ENCODE peak calls at places on chromosomes 7 and 10, in seven cellular contexts. M, Z, K, O, J, H and B are unnamed samples.

GRCh38 chr7:37987732-37988131 is 67.3 kb downstream of the EPDR1 start:
- DNase-seq in H (no peak), K (no peak), J (no peak), Z (no peak), O (no peak), M (peak; percentile 11), B (no peak)

GRCh38 chr7:42222119-42222518 is 14.9 kb downstream of the GLI3 start:
- DNase-seq in Z (no peak), J (no peak), M (no peak), O (no peak), K (no peak), H (no peak), B (no peak)

GRCh38 chr7:86926732-86927131 is 132.7 kb downstream of the ELAPOR2 start:
- DNase-seq in J (no peak), H (no peak), M (peak; percentile 83), K (no peak), O (peak; percentile 40), Z (no peak), B (no peak)

GRCh38 chr7:140972876-140973829 is 41.6 kb downstream of the MRPS33 start:
- DNase-seq in J (no peak), Z (no peak), K (no peak), M (peak; percentile 2), H (no peak), O (no peak), B (no peak)

GRCh38 chr10:93034426-93034825 is 26.2 kb upstream of the CYP26C1 start:
- DNase-seq in Z (no peak), O (no peak), M (peak; percentile 52), K (no peak), J (no peak), H (no peak), B (no peak)

GRCh38 chr10:29585488-29585976 is 49.2 kb downstream of the SVIL start:
- DNase-seq in K (no peak), Z (no peak), M (peak; percentile 60), O (peak; percentile 21), H (no peak), J (no peak), B (no peak)

GRCh38 chr7:151790826-151791379 is 86.0 kb downstream of the PRKAG2 start:
- DNase-seq in K (no peak), M (no peak), Z (no peak), J (no peak), O (no peak), H (no peak), B (no peak)

GRCh38 chr7:80711521-80711920 is 73.1 kb downstream of the CD36 start:
- DNase-seq in H (no peak), O (no peak), K (no peak), J (no peak), Z (no peak), M (peak; percentile 84), B (no peak)

GRCh38 chr10:59027975-59028640 is 148.3 kb upstream of the PHYHIPL start:
- DNase-seq in J (no peak), Z (no peak), O (no peak), K (no peak), H (no peak), M (peak; percentile 36), B (no peak)

GRCh38 chr7:27767374-27767773 is 27.4 kb downstream of the TAX1BP1 start:
- DNase-seq in O (no peak), H (no peak), M (no peak), J (no peak), Z (no peak), K (no peak), B (no peak)

GRCh38 chr7:30702200-30702599 is 19.9 kb upstream of the CRHR2 start:
- DNase-seq in J (no peak), O (no peak), K (no peak), H (no peak), M (peak; percentile 7), Z (no peak), B (no peak)

GRCh38 chr7:46072722-46073121 is 151.7 kb upstream of the IGFBP3 start:
- DNase-seq in J (no peak), H (no peak), K (no peak), O (no peak), Z (no peak), M (no peak), B (no peak)

GRCh38 chr10:43201545-43202131 is 63.4 kb downstream of the CSGALNACT2 start:
- DNase-seq in M (no peak), H (no peak), K (no peak), O (no peak), J (no peak), Z (no peak), B (no peak)

GRCh38 chr7:82697897-82698296 is 254.3 kb upstream of the CACNA2D1 start:
- DNase-seq in H (no peak), J (no peak), K (no peak), O (no peak), Z (no peak), M (peak; percentile 72), B (no peak)

GRCh38 chr10:133315847-133316246 is 7.1 kb downstream of the ZNF511 start:
- DNase-seq in Z (no peak), J (no peak), K (no peak), O (no peak), H (no peak), M (no peak), B (no peak)

GRCh38 chr10:24695452-24695851 is 28.2 kb downstream of the ARHGAP21 start:
- DNase-seq in O (no peak), K (no peak), M (no peak), H (no peak), J (no peak), Z (no peak), B (no peak)

GRCh38 chr7:99325597-99326407 is at the start of gene ARPC1A:
- DNase-seq in J (peak; percentile 21), H (peak; percentile 94), O (peak; percentile 94), Z (peak; percentile 99), K (peak; percentile 72), M (peak; percentile 98), B (peak; percentile 38)
- TF ChIP-seq CTCF in J (peak; percentile 48), H (peak; percentile 28), O (peak; percentile 14), Z (no peak), K (peak; percentile 9), M (peak; percentile 22), B (peak; percentile 61)

GRCh38 chr7:77330169-77330882 is 85.8 kb downstream of the GSAP start:
- DNase-seq in M (peak; percentile 57), Z (peak; percentile 42), K (no peak), O (peak; percentile 68), J (no peak), H (no peak), B (no peak)
- H3K4me3 ChIP-seq in M (no peak overlapping the region), Z (no peak overlapping the region), K (no peak overlapping the region), O (no peak overlapping the region), J (no peak overlapping the region), H (no peak overlapping the region), B (no peak overlapping the region)

DNA sequence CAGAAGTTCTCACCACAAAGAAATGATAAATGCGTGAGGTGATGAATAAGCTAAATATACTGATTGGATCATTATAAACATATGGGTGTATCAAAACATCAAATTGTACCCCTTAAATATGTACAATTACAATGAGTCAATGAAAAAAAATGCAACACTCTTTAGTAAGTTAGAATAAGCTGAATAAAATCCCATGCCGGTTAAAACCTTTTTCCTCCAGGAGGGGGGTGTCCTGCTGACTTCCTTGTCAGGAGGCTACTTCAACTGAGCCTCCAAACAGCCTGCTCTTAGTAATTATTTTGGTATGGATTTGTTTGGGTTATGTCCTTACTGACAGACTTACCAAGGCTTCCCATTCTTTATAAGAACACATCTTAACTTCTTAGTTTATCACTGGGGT is 649.1 kb downstream of the INHBA start:
- DNase-seq in K (no peak), M (peak; percentile 54), J (no peak), Z (no peak), H (no peak), O (no peak), B (no peak)
- TF ChIP-seq CTCF in K (no peak), M (no peak), J (no peak), Z (no peak), H (no peak), O (no peak), B (peak; percentile 11)

GRCh38 chr7:102425639-102426267 is 7.6 kb upstream of the ORAI2 start:
- DNase-seq in J (peak; percentile 67), K (no peak), M (no peak), Z (peak; percentile 90), O (peak; percentile 97), H (no peak), B (no peak)
- H3K4me3 ChIP-seq in J (no peak overlapping the region), K (no peak overlapping the region), M (no peak overlapping the region), Z (peak overlapping the region; percentile 44), O (peak overlapping the region; percentile 45), H (no peak overlapping the region), B (no peak overlapping the region)

DNA sequence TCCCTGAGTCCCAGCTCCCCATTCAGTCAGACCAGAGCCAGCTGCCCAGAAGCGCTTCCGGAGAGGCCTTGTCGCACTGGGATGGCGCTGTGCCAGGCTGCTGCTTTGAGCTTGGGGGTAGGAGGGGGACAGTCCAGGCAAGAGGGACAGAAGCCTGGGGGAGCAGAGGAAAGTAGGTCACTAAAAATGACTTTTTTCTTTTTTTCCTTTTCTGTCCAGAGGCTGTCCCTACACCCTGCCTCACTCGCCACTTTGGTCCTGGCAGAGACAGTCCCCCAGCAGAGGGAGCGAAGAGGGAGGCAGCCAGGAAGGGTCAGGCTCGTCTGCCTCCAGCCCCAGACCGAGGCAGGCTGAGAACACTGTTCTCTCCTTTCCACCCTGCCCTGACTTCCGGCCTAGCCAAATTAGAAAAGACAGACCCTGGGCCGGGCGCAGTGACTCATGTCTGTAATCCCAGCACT is 15.8 kb upstream of the TRIM8 start:
- DNase-seq in Z (no peak), K (no peak), H (no peak), J (no peak), M (peak; percentile 46), O (no peak), B (no peak)
- TF ChIP-seq CTCF in Z (no peak), K (peak; percentile 11), H (no peak), J (no peak), M (no peak), O (no peak), B (peak; percentile 1)

GRCh38 chr7:98870071-98870651 is 347 bp upstream of the TMEM130 start:
- DNase-seq in K (no peak), H (no peak), O (peak; percentile 51), Z (peak; percentile 70), M (peak; percentile 72), J (no peak), B (no peak)
- H3K4me3 ChIP-seq in K (peak overlapping the region; percentile 42), H (peak overlapping the region; percentile 50), O (peak overlapping the region; percentile 36), Z (peak overlapping the region; percentile 49), M (peak overlapping the region; percentile 49), J (peak overlapping the region; percentile 49), B (peak overlapping the region; percentile 62)